ENCODE peak calls at places on chromosomes 7 and 10, in four cellular contexts. Z, X, F and W are unnamed samples.

GRCh38 chr10:28686835-28687682 is 9.7 kb downstream of the BAMBI start:
- DNase-seq in X (peak), Z (no peak), F (no peak), W (peak)

GRCh38 chr7:70334883-70335282 is 736.6 kb downstream of the AUTS2 start:
- DNase-seq in X (no peak), Z (no peak), F (no peak), W (no peak)

GRCh38 chr7:44310221-44310848 is 15.1 kb downstream of the CAMK2B start:
- DNase-seq in Z (no peak), F (no peak), X (no peak), W (no peak)

GRCh38 chr10:86446987-86447386 is 74.6 kb downstream of the WAPL start:
- DNase-seq in F (no peak), Z (peak), X (peak), W (peak)

GRCh38 chr7:116399808-116400207 is 99.7 kb upstream of the CAV2 start:
- DNase-seq in Z (peak), X (peak), F (no peak), W (peak)

GRCh38 chr7:115618676-115619075 is 411.9 kb downstream of the TFEC start:
- DNase-seq in F (no peak), Z (peak), X (peak), W (peak)

GRCh38 chr10:69451209-69451783 is at the start of gene TSPAN15:
- DNase-seq in X (peak), F (peak), Z (peak), W (peak)

GRCh38 chr10:955127-955819 is 23.8 kb upstream of the LARP4B start:
- DNase-seq in F (no peak), Z (no peak), X (no peak), W (no peak)

GRCh38 chr10:30591249-30591670 is 38.3 kb downstream of the LYZL2 start:
- DNase-seq in Z (peak), F (no peak), X (peak), W (peak)

GRCh38 chr10:96439655-96440217 is 74.0 kb downstream of the TLL2 start:
- DNase-seq in X (no peak), Z (no peak), F (no peak), W (no peak)

GRCh38 chr7:111593343-111593742 is 31.1 kb upstream of the IMMP2L start:
- DNase-seq in Z (no peak), F (no peak), X (no peak), W (no peak)